ENCODE peak calls at places on chromosomes 13 and 19, in six cellular contexts. Q, F, U, V, G and M are unnamed samples.

GRCh38 chr13:79936368-79937136 is 404.4 kb downstream of the SPRY2 start:
- DNase-seq in Q (no peak), F (no peak), U (peak; percentile 39), V (peak; percentile 9), G (peak; percentile 98), M (no peak)

GRCh38 chr19:53037101-53038097 is 7.1 kb upstream of the ERVV-2 start:
- DNase-seq in Q (peak; percentile 42), F (no peak), U (peak; percentile 27), V (no peak), G (peak; percentile 53), M (no peak)

GRCh38 chr19:3805859-3806258 is 19.7 kb upstream of the MATK start:
- DNase-seq in Q (no peak), F (no peak), U (no peak), V (no peak), G (no peak), M (no peak)

GRCh38 chr19:34480971-34481821 is at the start of gene WTIP:
- DNase-seq in Q (no peak), F (peak; percentile 84), U (peak; percentile 55), V (peak; percentile 50), G (peak; percentile 62), M (no peak)

GRCh38 chr13:74226791-74227475 is 92.7 kb upstream of the KLF12 start:
- DNase-seq in Q (no peak), F (no peak), U (no peak), V (no peak), G (no peak), M (no peak)

GRCh38 chr13:40765602-40766001 is 5.4 kb downstream of the MRPS31 start:
- DNase-seq in Q (no peak), F (no peak), U (no peak), V (no peak), G (no peak), M (no peak)

GRCh38 chr19:48989701-48990291 is 3.3 kb downstream of the GYS1 start:
- DNase-seq in Q (no peak), F (no peak), U (no peak), V (no peak), G (no peak), M (no peak)

GRCh38 chr13:69776937-69777336 is 330.7 kb upstream of the ATXN8OS start:
- DNase-seq in Q (no peak), F (no peak), U (no peak), V (no peak), G (no peak), M (no peak)

GRCh38 chr19:10113592-10113963 is 2.1 kb downstream of the P2RY11 start:
- DNase-seq in Q (peak; percentile 20), F (no peak), U (no peak), V (no peak), G (no peak), M (peak; percentile 63)

GRCh38 chr13:45341034-45341798 is at the start of gene TPT1:
- DNase-seq in Q (peak; percentile 97), F (peak; percentile 99), U (peak; percentile 99), V (peak; percentile 98), G (peak; percentile 99), M (peak; percentile 100)

GRCh38 chr13:76723551-76724232 is 162.5 kb downstream of the KCTD12 start:
- DNase-seq in Q (no peak), F (peak; percentile 31), U (no peak), V (no peak), G (peak; percentile 17), M (no peak)

GRCh38 chr13:32381539-32381938 is 46.4 kb downstream of the N4BP2L1 start:
- DNase-seq in Q (peak; percentile 13), F (peak; percentile 14), U (no peak), V (no peak), G (peak; percentile 13), M (no peak)

GRCh38 chr19:55069137-55069858 is 6.3 kb upstream of the RDH13 start:
- DNase-seq in Q (peak; percentile 75), F (no peak), U (no peak), V (peak; percentile 77), G (peak; percentile 78), M (no peak)

GRCh38 chr19:41821003-41821735 is 23.3 kb downstream of the LYPD4 start:
- DNase-seq in Q (peak; percentile 69), F (no peak), U (peak; percentile 27), V (peak; percentile 41), G (peak; percentile 19), M (peak; percentile 51)

GRCh38 chr19:42108527-42109389 is 23.5 kb downstream of the POU2F2 start:
- DNase-seq in Q (peak; percentile 91), F (peak; percentile 30), U (peak; percentile 74), V (peak; percentile 71), G (peak; percentile 68), M (peak; percentile 71)

GRCh38 chr13:21689097-21689496 is 18.2 kb downstream of the FGF9 start:
- DNase-seq in Q (no peak), F (no peak), U (no peak), V (no peak), G (no peak), M (no peak)

GRCh38 chr13:95571941-95572340 is 19.4 kb downstream of the CLDN10 start:
- DNase-seq in Q (no peak), F (no peak), U (no peak), V (no peak), G (no peak), M (no peak)

GRCh38 chr19:19137556-19138109 is 645 bp downstream of the TMEM161A start:
- DNase-seq in Q (peak; percentile 47), F (peak; percentile 23), U (no peak), V (no peak), G (no peak), M (no peak)

GRCh38 chr19:35332817-35333216 is 3.8 kb downstream of the CD22 start:
- DNase-seq in Q (no peak), F (no peak), U (no peak), V (no peak), G (no peak), M (peak; percentile 56)

GRCh38 chr13:100751826-100752225 is 77.2 kb upstream of the TMTC4 start:
- DNase-seq in Q (peak; percentile 2), F (no peak), U (no peak), V (no peak), G (no peak), M (no peak)

GRCh38 chr19:45139286-45140143 is 21.3 kb downstream of the NKPD1 start:
- DNase-seq in Q (no peak), F (no peak), U (no peak), V (no peak), G (no peak), M (no peak)

GRCh38 chr19:39104104-39104708 is 20.0 kb downstream of the ACP7 start:
- DNase-seq in Q (no peak), F (no peak), U (no peak), V (no peak), G (no peak), M (no peak)
- H3K4me3 ChIP-seq in Q (no peak overlapping the region), F (no peak overlapping the region), U (no peak overlapping the region), V (no peak overlapping the region), G (no peak overlapping the region), M (no peak overlapping the region)

GRCh38 chr13:27140060-27140459 is 31.6 kb downstream of the USP12 start:
- DNase-seq in Q (no peak), F (no peak), U (no peak), V (no peak), G (no peak), M (no peak)
- TF ChIP-seq CTCF in Q (no peak), F (no peak), U (no peak), V (no peak), G (no peak), M (no peak)

DNA sequence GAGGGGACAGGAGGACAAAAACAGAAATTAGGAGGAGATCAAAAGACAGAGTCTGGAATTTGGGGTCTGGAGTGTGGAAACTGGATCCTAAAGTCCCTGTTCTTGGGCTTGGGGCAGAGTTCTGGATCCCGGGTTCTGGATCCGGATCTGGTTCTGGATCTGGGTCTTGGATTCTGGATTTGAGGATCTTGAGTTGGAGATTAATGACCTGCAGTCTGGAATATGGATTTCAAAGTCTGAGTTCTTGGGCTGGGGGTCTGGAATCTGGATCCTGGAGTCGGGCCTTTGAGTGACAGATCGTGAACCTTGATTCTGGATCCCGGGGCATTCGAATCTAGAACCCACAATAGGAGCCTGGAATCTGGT is 411 bp upstream of the KLK15 start:
- DNase-seq in Q (no peak), F (no peak), U (no peak), V (no peak), G (no peak), M (no peak)
- H3K27me3 ChIP-seq in Q (no peaks in the 10 kb centered on the region), F (no peaks in the 10 kb centered on the region), U (no peaks in the 10 kb centered on the region), V (no peaks in the 10 kb centered on the region), G (no peaks in the 10 kb centered on the region), M (no peaks in the 10 kb centered on the region)

DNA sequence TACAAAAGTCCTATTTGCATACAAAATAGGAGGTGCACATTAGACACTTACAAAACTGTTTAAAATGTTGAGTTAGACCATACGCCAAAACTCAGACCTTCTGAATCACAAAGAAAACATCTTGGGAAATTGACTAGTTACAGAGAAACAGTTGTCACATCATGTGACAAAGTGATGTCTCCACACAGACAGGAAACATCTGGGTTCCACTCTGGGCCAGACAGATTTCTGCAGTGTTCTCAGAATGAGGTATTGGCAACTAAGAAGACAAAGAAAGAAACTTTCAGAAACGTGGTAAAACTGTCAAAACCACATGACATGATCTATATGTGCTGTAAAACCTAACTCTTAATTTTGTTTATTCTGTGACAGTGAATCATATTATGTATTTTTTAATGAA is 6.7 kb downstream of the ZNF793 start:
- DNase-seq in Q (no peak), F (no peak), U (no peak), V (no peak), G (no peak), M (peak; percentile 20)
- H3K4me3 ChIP-seq in Q (no peak overlapping the region), F (no peak overlapping the region), U (no peak overlapping the region), V (no peak overlapping the region), G (no peak overlapping the region), M (no peak overlapping the region)

GRCh38 chr19:11662278-11662677 is 65.0 kb downstream of the ZNF627 start:
- DNase-seq in Q (no peak), F (no peak), U (no peak), V (no peak), G (no peak), M (no peak)
- TF ChIP-seq CTCF in Q (no peak), F (no peak), U (no peak), V (no peak), G (no peak), M (no peak)

DNA sequence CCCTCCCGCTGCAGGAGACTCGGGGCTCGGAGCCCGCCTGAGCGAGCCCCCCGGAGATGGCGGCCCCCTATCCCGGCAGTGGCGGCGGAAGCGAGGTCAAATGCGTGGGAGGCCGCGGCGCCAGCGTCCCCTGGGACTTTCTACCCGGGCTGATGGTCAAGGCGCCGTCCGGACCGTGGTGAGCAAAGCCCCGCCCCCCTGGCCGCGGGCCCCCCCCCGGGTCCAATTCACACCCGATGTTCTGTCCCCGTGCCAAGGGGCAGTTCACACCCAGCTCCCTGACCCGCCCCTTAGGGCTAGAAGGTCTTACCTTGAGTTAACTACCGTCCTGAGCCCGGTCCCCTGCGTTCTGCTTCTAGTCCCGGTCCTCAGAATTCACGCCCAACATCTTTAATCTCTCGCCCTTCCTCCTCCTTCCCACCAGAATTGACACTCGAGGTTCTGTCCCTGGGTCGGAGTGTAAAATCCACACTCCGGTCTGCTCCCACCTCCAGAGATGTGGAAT is 1.4 kb downstream of the NPAS1 start:
- DNase-seq in Q (peak; percentile 37), F (no peak), U (no peak), V (no peak), G (no peak), M (no peak)
- H3K27me3 ChIP-seq in Q (peaks cover 19% of the 10 kb centered on the region), F (peaks cover 14% of the 10 kb centered on the region), U (no peaks in the 10 kb centered on the region), V (peaks cover 22% of the 10 kb centered on the region), G (peaks cover 39% of the 10 kb centered on the region), M (peaks cover 4% of the 10 kb centered on the region)